ENCODE peak calls at places on chromosomes 6 and 20, in four cellular contexts. N, H, G and W are unnamed samples.
A peak's percentile ranks its signal among the peaks of the same experiment; 100 is the strongest.

GRCh38 chr6:111808493-111808892 is 64.8 kb downstream of the FYN start:
- DNase-seq in N (no peak), H (no peak), G (no peak), W (no peak)

GRCh38 chr6:30556714-30556963 is 350 bp upstream of the GNL1 start:
- DNase-seq in H (peak; percentile 93), G (no peak), N (peak; percentile 93), W (no peak)

GRCh38 chr20:36856691-36857635 is 19.0 kb upstream of the TLDC2 start:
- DNase-seq in G (peak; percentile 82), H (no peak), N (no peak), W (peak; percentile 63)

GRCh38 chr6:159695984-159696383 is 2.9 kb upstream of the SOD2 start:
- DNase-seq in G (no peak), N (no peak), H (no peak), W (peak; percentile 64)

GRCh38 chr6:83518946-83519489 is 6.7 kb downstream of the PRSS35 start:
- DNase-seq in H (no peak), N (no peak), G (peak; percentile 39), W (peak; percentile 29)

GRCh38 chr20:43191143-43191542 is 1.4 kb upstream of the PTPRT start:
- DNase-seq in N (no peak), H (no peak), G (no peak), W (no peak)

GRCh38 chr6:37612475-37612874 is 85.2 kb downstream of the MDGA1 start:
- DNase-seq in H (no peak), N (no peak), G (peak; percentile 10), W (no peak)

GRCh38 chr6:108745664-108746336 is 102.4 kb upstream of the ARMC2 start:
- DNase-seq in G (no peak), N (no peak), H (no peak), W (no peak)

GRCh38 chr6:17144016-17144415 is 42.2 kb downstream of the STMND1 start:
- DNase-seq in H (no peak), N (no peak), G (no peak), W (no peak)

GRCh38 chr6:3789018-3789895 is 37.7 kb upstream of the PXDC1 start:
- DNase-seq in H (no peak), N (no peak), G (no peak), W (peak; percentile 54)

GRCh38 chr6:38420207-38420606 is 219.5 kb downstream of the BTBD9 start:
- DNase-seq in N (no peak), G (peak; percentile 10), H (no peak), W (peak; percentile 41)

GRCh38 chr6:119240257-119241123 is 109.1 kb downstream of the MAN1A1 start:
- DNase-seq in H (no peak), G (peak; percentile 8), N (no peak), W (peak; percentile 33)

GRCh38 chr6:24205020-24205492 is 79.0 kb downstream of the NRSN1 start:
- DNase-seq in N (no peak), G (peak; percentile 62), H (no peak), W (peak; percentile 53)

GRCh38 chr20:5349448-5349847 is 32.7 kb upstream of the PROKR2 start:
- DNase-seq in H (no peak), G (peak; percentile 17), N (no peak), W (peak; percentile 56)

GRCh38 chr6:144190051-144190450 is 39.7 kb downstream of the STX11 start:
- DNase-seq in H (no peak), G (no peak), N (no peak), W (peak; percentile 30)

GRCh38 chr6:27297857-27298730 is 14.0 kb downstream of the POM121L2 start:
- DNase-seq in N (no peak), H (no peak), G (peak; percentile 55), W (peak; percentile 86)

GRCh38 chr6:22330941-22331340 is 34.1 kb upstream of the PRL start:
- DNase-seq in N (no peak), G (no peak), H (no peak), W (no peak)

GRCh38 chr20:46303176-46303956 is 4.9 kb downstream of the CDH22 start:
- DNase-seq in H (no peak), G (no peak), N (no peak), W (no peak)

GRCh38 chr6:170110201-170111140 is 180.4 kb downstream of the DLL1 start:
- DNase-seq in G (no peak), H (no peak), N (peak; percentile 5), W (no peak)

GRCh38 chr6:113856571-113857564 is at the start of gene MARCKS:
- DNase-seq in N (peak; percentile 83), H (peak; percentile 78), G (peak; percentile 93), W (peak; percentile 92)

GRCh38 chr6:142165227-142165626 is 18.2 kb downstream of the VTA1 start:
- DNase-seq in H (no peak), G (no peak), N (no peak), W (peak; percentile 19)

GRCh38 chr6:127812985-127813681 is 87.7 kb downstream of the THEMIS start:
- DNase-seq in N (no peak), H (no peak), G (no peak), W (no peak)

GRCh38 chr6:154497118-154497517 is 13.4 kb downstream of the CNKSR3 start:
- DNase-seq in G (no peak), H (no peak), N (no peak), W (no peak)

DNA sequence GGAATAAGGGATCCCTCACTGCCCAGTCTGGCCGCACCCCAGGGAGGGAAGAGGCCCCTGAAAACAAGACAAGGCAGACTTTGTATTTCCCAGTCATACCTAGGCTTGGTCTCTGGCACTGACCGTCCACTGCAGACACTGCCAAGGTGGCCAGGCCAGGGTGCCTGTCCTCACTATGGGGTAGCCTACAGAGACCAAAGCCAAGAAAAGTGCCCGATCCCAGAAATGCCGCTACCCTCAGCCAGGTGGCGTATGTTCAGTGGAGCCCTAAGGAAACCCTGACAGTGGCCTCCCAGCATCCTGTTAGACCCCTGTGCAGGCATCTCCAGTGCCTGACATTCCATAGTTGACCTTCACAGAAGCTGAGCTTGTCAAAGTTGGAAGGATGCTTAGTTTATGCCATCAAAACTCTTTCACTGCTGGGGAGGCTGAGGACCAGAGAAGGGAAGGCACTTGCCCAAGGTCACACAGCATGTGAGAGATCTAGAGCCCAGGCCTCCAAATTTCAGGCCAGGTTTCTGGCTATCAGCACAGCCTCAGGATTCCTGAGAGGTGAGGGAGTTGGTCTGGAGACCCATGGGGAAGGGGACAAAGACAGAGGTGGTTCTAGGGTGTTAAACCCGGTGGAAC is 2.5 kb downstream of the SCRT2 start:
- DNase-seq in H (no peak), G (no peak), N (no peak), W (no peak)
- H3K4me3 ChIP-seq in H (no peak overlapping the region), G (no peak overlapping the region), N (no peak overlapping the region), W (no peak overlapping the region)

GRCh38 chr20:60629206-60629605 is 622.9 kb upstream of the CDH4 start:
- DNase-seq in H (no peak), N (no peak), G (no peak), W (no peak)

GRCh38 chr20:60630609-60631008 is 621.5 kb upstream of the CDH4 start:
- DNase-seq in G (no peak), N (no peak), H (no peak), W (no peak)

GRCh38 chr20:60624066-60624465 is 628.0 kb upstream of the CDH4 start:
- DNase-seq in N (no peak), G (no peak), H (no peak), W (no peak)

GRCh38 chr20:60632420-60633262 is 619.4 kb upstream of the CDH4 start:
- DNase-seq in N (no peak), G (no peak), H (no peak), W (no peak)

DNA sequence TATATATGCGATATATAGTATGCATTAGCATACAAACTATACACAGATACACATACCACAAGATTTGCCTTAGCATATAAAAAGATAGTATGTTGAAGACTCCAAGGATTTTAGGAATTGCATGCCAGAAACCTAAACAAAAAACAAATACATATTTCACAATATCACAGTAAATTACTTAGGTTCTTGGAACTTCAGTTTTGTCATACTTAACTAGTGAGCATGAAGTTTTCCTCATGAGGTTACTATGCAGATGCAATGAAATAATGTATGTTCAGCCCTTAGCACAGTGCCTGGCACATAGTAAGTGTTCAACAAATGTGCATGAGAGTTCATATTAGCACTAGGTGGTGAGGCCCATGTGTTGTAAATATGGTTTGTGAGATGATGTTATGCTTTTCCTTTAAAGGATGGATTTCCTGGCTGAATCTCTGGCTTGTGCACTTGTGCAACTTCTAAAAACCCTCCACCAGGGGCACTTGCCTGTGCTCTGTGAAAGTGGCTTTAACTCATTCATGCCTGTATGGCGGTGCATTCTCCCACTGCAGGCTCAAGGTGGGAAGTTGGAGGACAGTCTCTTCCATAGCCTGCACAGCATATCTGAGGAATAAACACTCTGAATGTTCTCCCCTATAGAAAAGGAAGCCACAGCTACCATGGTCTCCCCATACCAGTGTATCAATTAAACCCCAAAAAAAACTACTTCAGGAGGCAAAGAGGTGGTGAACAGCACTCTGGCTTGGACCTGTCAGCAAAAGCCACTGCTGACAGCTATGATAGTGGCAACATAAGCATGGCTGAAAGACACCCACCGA is 624.1 kb upstream of the CDH4 start:
- DNase-seq in H (no peak), N (no peak), G (no peak), W (no peak)
- TF ChIP-seq CTCF in H (no peak), N (no peak), G (no peak), W (no peak)

DNA sequence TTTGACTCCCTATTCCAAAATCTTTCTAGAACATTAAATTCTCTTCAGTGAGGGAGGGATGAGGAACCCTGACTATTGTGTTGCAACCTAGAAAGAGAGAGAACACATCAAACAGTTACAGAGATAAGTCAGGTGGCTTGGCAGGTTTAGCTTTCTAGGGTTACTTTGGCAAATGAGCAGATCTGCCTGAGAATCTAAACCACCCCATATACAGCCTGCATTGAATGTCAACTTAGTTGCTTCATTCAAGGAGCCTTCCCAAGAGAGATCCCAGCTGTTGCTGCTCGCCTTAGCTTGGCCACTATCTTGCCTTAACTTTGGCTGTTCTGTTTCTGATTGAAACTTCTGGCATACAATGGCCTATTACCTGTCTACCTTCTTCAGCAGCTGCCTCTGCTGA is 74.7 kb upstream of the TCF21 start:
- DNase-seq in G (peak; percentile 75), H (no peak), N (no peak), W (peak; percentile 57)
- H3K4me3 ChIP-seq in G (no peak overlapping the region), H (no peak overlapping the region), N (no peak overlapping the region), W (no peak overlapping the region)

GRCh38 chr20:37886851-37887297 is 16.1 kb upstream of the VSTM2L start:
- DNase-seq in H (no peak), G (no peak), N (no peak), W (peak; percentile 29)
- TF ChIP-seq CTCF in H (no peak), G (no peak), N (no peak), W (no peak)

GRCh38 chr6:31838968-31839367 is 11.4 kb downstream of the HSPA1B start:
- DNase-seq in G (no peak), N (no peak), H (no peak), W (no peak)
- H3K4me3 ChIP-seq in G (no peak overlapping the region), N (no peak overlapping the region), H (no peak overlapping the region), W (no peak overlapping the region)

GRCh38 chr6:138480279-138480949 is 18.9 kb downstream of the NHSL1 start:
- DNase-seq in N (no peak), G (no peak), H (no peak), W (no peak)
- TF ChIP-seq CTCF in N (no peak), G (no peak), H (no peak), W (no peak)